ENCODE peak calls at places on chromosomes 4 and X, in seven cellular contexts. One of them, this sample, is unnamed.

GRCh38 chr4:178066338-178066941 is 624.2 kb upstream of the AGA start:
- DNase-seq in MV-4-11: no peak
- DNase-seq in cardiac muscle cell: no peak
- DNase-seq in H7: no peak
- DNase-seq in hepatic stellate cell: no peak
- DNase-seq in nephron progenitor cell: no peak
- DNase-seq in NCI-H82: no peak
- DNase-seq in this sample: no peak

GRCh38 chr4:144288011-144288903 is 147.7 kb upstream of the GYPA start:
- DNase-seq in H7: no peak
- DNase-seq in nephron progenitor cell: no peak
- DNase-seq in MV-4-11: peak; percentile 29
- DNase-seq in cardiac muscle cell: no peak
- DNase-seq in NCI-H82: peak; percentile 38
- DNase-seq in hepatic stellate cell: no peak
- DNase-seq in this sample: no peak

GRCh38 chr4:37780444-37781133 is 45.9 kb upstream of the PGM2 start:
- DNase-seq in nephron progenitor cell: no peak
- DNase-seq in cardiac muscle cell: no peak
- DNase-seq in H7: no peak
- DNase-seq in hepatic stellate cell: no peak
- DNase-seq in NCI-H82: no peak
- DNase-seq in MV-4-11: peak; percentile 61
- DNase-seq in this sample: no peak

GRCh38 chrX:42017971-42018370 is 94.6 kb upstream of the CASK start:
- DNase-seq in NCI-H82: no peak
- DNase-seq in nephron progenitor cell: no peak
- DNase-seq in cardiac muscle cell: no peak
- DNase-seq in H7: no peak
- DNase-seq in hepatic stellate cell: no peak
- DNase-seq in MV-4-11: no peak
- DNase-seq in this sample: no peak

GRCh38 chr4:77045490-77045889 is 30.3 kb downstream of the CCNI start:
- DNase-seq in nephron progenitor cell: no peak
- DNase-seq in NCI-H82: peak; percentile 15
- DNase-seq in MV-4-11: no peak
- DNase-seq in H7: no peak
- DNase-seq in cardiac muscle cell: peak; percentile 23
- DNase-seq in hepatic stellate cell: no peak
- DNase-seq in this sample: no peak

GRCh38 chrX:111555559-111555958 is 44.1 kb downstream of the SERTM2 start:
- DNase-seq in MV-4-11: no peak
- DNase-seq in NCI-H82: no peak
- DNase-seq in cardiac muscle cell: no peak
- DNase-seq in hepatic stellate cell: no peak
- DNase-seq in nephron progenitor cell: no peak
- DNase-seq in H7: no peak
- DNase-seq in this sample: no peak

GRCh38 chr4:80197601-80198444 is 520 bp downstream of the PRDM8 start:
- DNase-seq in nephron progenitor cell: peak; percentile 52
- DNase-seq in cardiac muscle cell: peak; percentile 56
- DNase-seq in H7: peak; percentile 79
- DNase-seq in NCI-H82: peak; percentile 72
- DNase-seq in hepatic stellate cell: no peak
- DNase-seq in MV-4-11: no peak
- DNase-seq in this sample: peak; percentile 62

GRCh38 chr4:52552778-52553177 is 106.3 kb downstream of the USP46 start:
- DNase-seq in hepatic stellate cell: no peak
- DNase-seq in NCI-H82: no peak
- DNase-seq in MV-4-11: no peak
- DNase-seq in nephron progenitor cell: no peak
- DNase-seq in H7: no peak
- DNase-seq in cardiac muscle cell: no peak
- DNase-seq in this sample: no peak

GRCh38 chr4:109873791-109874514 is 26.0 kb downstream of the LRIT3 start:
- DNase-seq in hepatic stellate cell: no peak
- DNase-seq in cardiac muscle cell: no peak
- DNase-seq in MV-4-11: no peak
- DNase-seq in nephron progenitor cell: no peak
- DNase-seq in H7: no peak
- DNase-seq in NCI-H82: no peak
- DNase-seq in this sample: no peak

GRCh38 chr4:113673450-113673849 is 88.1 kb downstream of the CAMK2D start:
- DNase-seq in hepatic stellate cell: no peak
- DNase-seq in H7: peak; percentile 6
- DNase-seq in MV-4-11: peak; percentile 34
- DNase-seq in nephron progenitor cell: no peak
- DNase-seq in NCI-H82: peak; percentile 28
- DNase-seq in cardiac muscle cell: no peak
- DNase-seq in this sample: no peak

GRCh38 chrX:56785442-56785841 is 56.4 kb downstream of the NBDY start:
- DNase-seq in NCI-H82: no peak
- DNase-seq in H7: no peak
- DNase-seq in hepatic stellate cell: no peak
- DNase-seq in cardiac muscle cell: no peak
- DNase-seq in nephron progenitor cell: no peak
- DNase-seq in MV-4-11: no peak
- DNase-seq in this sample: peak; percentile 6

GRCh38 chrX:136659174-136659573 is 11.2 kb downstream of the CD40LG start:
- DNase-seq in hepatic stellate cell: no peak
- DNase-seq in cardiac muscle cell: no peak
- DNase-seq in H7: no peak
- DNase-seq in MV-4-11: no peak
- DNase-seq in nephron progenitor cell: no peak
- DNase-seq in NCI-H82: no peak
- DNase-seq in this sample: no peak

GRCh38 chr4:48112017-48112667 is 21.9 kb downstream of the TXK start:
- DNase-seq in nephron progenitor cell: no peak
- DNase-seq in MV-4-11: no peak
- DNase-seq in hepatic stellate cell: no peak
- DNase-seq in cardiac muscle cell: no peak
- DNase-seq in H7: no peak
- DNase-seq in NCI-H82: no peak
- DNase-seq in this sample: no peak